ENCODE peak calls at places on chromosomes 1 and 21, in nine cellular contexts. D is M059J, T is Calu3, Z is fibroblast of lung, F is GM03348, X is H4, O is bronchial epithelial cell, E is hippocampal formation, Y is neuronal stem cell. W is an unnamed sample.

GRCh38 chr1:34162852-34163766 is 1.9 kb downstream of the CSMD2 start:
- DNase-seq in D (peak; percentile 97), T (peak; percentile 77), Z (peak; percentile 98), F (peak; percentile 98), X (peak; percentile 12), O (peak; percentile 71), E (peak; percentile 80), Y (peak; percentile 76), W (peak; percentile 74)

GRCh38 chr1:42484382-42484781 is 21.3 kb downstream of the CCDC30 start:
- DNase-seq in D (peak; percentile 77), T (no peak), Z (peak; percentile 96), F (peak; percentile 73), X (peak; percentile 70), O (peak; percentile 93), E (no peak), Y (no peak), W (no peak)

GRCh38 chr1:93588206-93588605 is 93.4 kb downstream of the BCAR3 start:
- DNase-seq in D (peak; percentile 32), T (no peak), Z (peak; percentile 48), F (no peak), X (no peak), O (no peak), E (no peak), Y (no peak), W (no peak)

GRCh38 chr1:156281281-156282142 is 1.1 kb downstream of the SMG5 start:
- DNase-seq in D (peak; percentile 45), T (peak; percentile 38), Z (peak; percentile 57), F (peak; percentile 71), X (no peak), O (peak; percentile 61), E (no peak), Y (no peak), W (no peak)

GRCh38 chr1:227756172-227756959 is 21.1 kb downstream of the SNAP47 start:
- DNase-seq in D (no peak), T (no peak), Z (no peak), F (no peak), X (no peak), O (no peak), E (no peak), Y (no peak), W (no peak)

GRCh38 chr1:164369698-164370365 is 189.2 kb upstream of the PBX1 start:
- DNase-seq in D (no peak), T (no peak), Z (peak; percentile 34), F (no peak), X (peak; percentile 23), O (no peak), E (no peak), Y (no peak), W (no peak)

GRCh38 chr1:114956570-114956969 is 73.1 kb upstream of the TSHB start:
- DNase-seq in D (peak; percentile 24), T (peak; percentile 3), Z (peak; percentile 1), F (no peak), X (peak; percentile 4), O (peak; percentile 60), E (no peak), Y (peak; percentile 17), W (no peak)

GRCh38 chr1:153677718-153678518 is 570 bp upstream of the NPR1 start:
- DNase-seq in D (peak; percentile 45), T (peak; percentile 66), Z (peak; percentile 35), F (peak; percentile 77), X (no peak), O (peak; percentile 41), E (no peak), Y (no peak), W (peak; percentile 69)

GRCh38 chr1:5161372-5161771 is 507.0 kb downstream of the AJAP1 start:
- DNase-seq in D (no peak), T (no peak), Z (no peak), F (no peak), X (no peak), O (no peak), E (no peak), Y (no peak), W (no peak)

GRCh38 chr1:20219991-20220390 is 33.7 kb upstream of the PLA2G2C start:
- DNase-seq in D (no peak), T (no peak), Z (no peak), F (no peak), X (no peak), O (no peak), E (no peak), Y (no peak), W (no peak)

GRCh38 chr21:16002872-16003466 is 273.2 kb downstream of the USP25 start:
- DNase-seq in D (peak; percentile 23), T (no peak), Z (peak; percentile 36), F (peak; percentile 19), X (no peak), O (no peak), E (no peak), Y (no peak), W (no peak)

GRCh38 chr1:23577056-23577985 is 18.0 kb upstream of the ID3 start:
- DNase-seq in D (peak; percentile 91), T (peak; percentile 18), Z (peak; percentile 97), F (peak; percentile 68), X (peak; percentile 51), O (peak; percentile 73), E (no peak), Y (no peak), W (no peak)

GRCh38 chr1:56508523-56508983 is 70.8 kb downstream of the PLPP3 start:
- DNase-seq in D (peak; percentile 34), T (peak; percentile 48), Z (peak; percentile 16), F (peak; percentile 18), X (peak; percentile 21), O (peak; percentile 79), E (no peak), Y (no peak), W (no peak)

GRCh38 chr1:24415910-24416665 is 486 bp downstream of the NIPAL3 start:
- DNase-seq in D (peak; percentile 61), T (peak; percentile 14), Z (peak; percentile 37), F (peak; percentile 28), X (no peak), O (peak; percentile 38), E (peak; percentile 71), Y (no peak), W (peak; percentile 22)

GRCh38 chr1:172745014-172745413 is 86.1 kb downstream of the FASLG start:
- DNase-seq in D (peak; percentile 82), T (peak; percentile 64), Z (peak; percentile 82), F (peak; percentile 70), X (peak; percentile 77), O (peak; percentile 74), E (no peak), Y (peak; percentile 41), W (peak; percentile 20)

GRCh38 chr1:219993554-219994433 is 52.5 kb downstream of the EPRS1 start:
- DNase-seq in D (no peak), T (no peak), Z (no peak), F (no peak), X (no peak), O (no peak), E (no peak), Y (no peak), W (no peak)

GRCh38 chr1:31954607-31955283 is 16.6 kb upstream of the PTP4A2 start:
- DNase-seq in D (peak; percentile 92), T (peak; percentile 85), Z (peak; percentile 95), F (peak; percentile 88), X (peak; percentile 94), O (peak; percentile 92), E (peak; percentile 44), Y (no peak), W (no peak)

GRCh38 chr1:192756847-192757246 is 52.0 kb upstream of the RGS2 start:
- DNase-seq in D (no peak), T (no peak), Z (no peak), F (no peak), X (no peak), O (no peak), E (no peak), Y (no peak), W (no peak)

GRCh38 chr1:89298461-89298860 is 25.8 kb upstream of the GBP5 start:
- DNase-seq in D (no peak), T (no peak), Z (no peak), F (no peak), X (no peak), O (peak; percentile 74), E (no peak), Y (no peak), W (no peak)

GRCh38 chr21:25788677-25789076 is 53.9 kb downstream of the GABPA start:
- DNase-seq in D (no peak), T (no peak), Z (no peak), F (no peak), X (no peak), O (no peak), E (no peak), Y (no peak), W (no peak)

GRCh38 chr1:234875328-234875952 is 253.2 kb downstream of the TOMM20 start:
- DNase-seq in D (no peak), T (peak; percentile 24), Z (no peak), F (no peak), X (no peak), O (peak; percentile 55), E (no peak), Y (no peak), W (no peak)

GRCh38 chr1:228218513-228219244 is 10.8 kb downstream of the OBSCN start:
- DNase-seq in D (no peak), T (no peak), Z (no peak), F (no peak), X (no peak), O (no peak), E (no peak), Y (no peak), W (no peak)

GRCh38 chr1:10866314-10867091 is 70.1 kb upstream of the CASZ1 start:
- DNase-seq in D (peak; percentile 21), T (peak; percentile 4), Z (peak; percentile 44), F (peak; percentile 46), X (no peak), O (peak; percentile 28), E (no peak), Y (no peak), W (peak; percentile 34)

GRCh38 chr21:16124397-16125130 is 394.8 kb downstream of the USP25 start:
- DNase-seq in D (peak; percentile 74), T (no peak), Z (peak; percentile 92), F (peak; percentile 49), X (peak; percentile 39), O (peak; percentile 97), E (no peak), Y (no peak), W (no peak)

GRCh38 chr1:117571496-117571895 is 34.4 kb upstream of the TENT5C start:
- DNase-seq in D (no peak), T (no peak), Z (no peak), F (no peak), X (no peak), O (no peak), E (no peak), Y (no peak), W (no peak)

GRCh38 chr1:8431028-8431427 is 113.1 kb downstream of the SLC45A1 start:
- DNase-seq in D (no peak), T (no peak), Z (no peak), F (no peak), X (no peak), O (no peak), E (no peak), Y (no peak), W (no peak)

GRCh38 chr1:16617101-16617727 is 3.9 kb upstream of the NBPF1 start:
- DNase-seq in D (no peak), T (no peak), Z (no peak), F (no peak), X (no peak), O (no peak), E (no peak), Y (no peak), W (peak; percentile 52)

GRCh38 chr1:115624859-115625258 is 16.9 kb upstream of the VANGL1 start:
- DNase-seq in D (no peak), T (no peak), Z (no peak), F (peak; percentile 23), X (no peak), O (no peak), E (no peak), Y (no peak), W (no peak)

GRCh38 chr1:54671985-54672608 is 30.5 kb downstream of the MROH7 start:
- DNase-seq in D (peak; percentile 51), T (peak; percentile 76), Z (peak; percentile 36), F (peak; percentile 86), X (peak; percentile 63), O (peak; percentile 49), E (no peak), Y (peak; percentile 50), W (peak; percentile 72)

GRCh38 chr1:98420376-98421097 is 241.0 kb upstream of the SNX7 start:
- DNase-seq in D (peak; percentile 31), T (no peak), Z (peak; percentile 60), F (no peak), X (no peak), O (peak; percentile 68), E (no peak), Y (no peak), W (no peak)

GRCh38 chr1:200895448-200895799 is 724 bp downstream of the INAVA start:
- DNase-seq in D (no peak), T (peak; percentile 40), Z (no peak), F (no peak), X (no peak), O (peak; percentile 54), E (no peak), Y (no peak), W (no peak)